ENCODE peak calls at places on chromosomes 12 and 14, in six cellular contexts. F, T, Y, B, N and M are unnamed samples.

GRCh38 chr12:16030729-16031128 is 119.6 kb downstream of the DERA start:
- DNase-seq in F (no peak), T (peak), Y (no peak), B (no peak), N (no peak), M (no peak)

GRCh38 chr12:123035841-123036240 is 55.4 kb downstream of the ARL6IP4 start:
- DNase-seq in F (no peak), T (no peak), Y (no peak), B (no peak), N (no peak), M (no peak)

GRCh38 chr14:57089901-57090300 is 178.8 kb downstream of the EXOC5 start:
- DNase-seq in F (no peak), T (no peak), Y (no peak), B (no peak), N (no peak), M (no peak)

GRCh38 chr12:19529933-19530630 is 90.8 kb downstream of the AEBP2 start:
- DNase-seq in F (peak), T (peak), Y (no peak), B (no peak), N (no peak), M (peak)

GRCh38 chr12:96195845-96196451 is 1.8 kb downstream of the ELK3 start:
- DNase-seq in F (peak), T (peak), Y (no peak), B (no peak), N (peak), M (no peak)

GRCh38 chr12:15164997-15165659 is 56.1 kb downstream of the RERG start:
- DNase-seq in F (peak), T (no peak), Y (no peak), B (no peak), N (no peak), M (no peak)

GRCh38 chr14:40093800-40094199 is 661.6 kb upstream of the FBXO33 start:
- DNase-seq in F (no peak), T (no peak), Y (no peak), B (no peak), N (no peak), M (no peak)

GRCh38 chr14:73180385-73180805 is 44.1 kb downstream of the PSEN1 start:
- DNase-seq in F (peak), T (peak), Y (no peak), B (no peak), N (no peak), M (peak)

GRCh38 chr12:10212623-10213131 is at the start of gene GABARAPL1:
- DNase-seq in F (peak), T (peak), Y (peak), B (no peak), N (peak), M (peak)

GRCh38 chr12:131988054-131988796 is 38.5 kb downstream of the EP400 start:
- DNase-seq in F (no peak), T (no peak), Y (no peak), B (no peak), N (no peak), M (no peak)

GRCh38 chr12:131987552-131987951 is 37.8 kb downstream of the EP400 start:
- DNase-seq in F (no peak), T (no peak), Y (no peak), B (no peak), N (no peak), M (no peak)

GRCh38 chr12:131986847-131987398 is 37.2 kb downstream of the EP400 start:
- DNase-seq in F (no peak), T (no peak), Y (no peak), B (no peak), N (no peak), M (no peak)

GRCh38 chr12:131985145-131985875 is 35.6 kb downstream of the EP400 start:
- DNase-seq in F (no peak), T (no peak), Y (no peak), B (no peak), N (no peak), M (no peak)

GRCh38 chr12:131986361-131986760 is 36.6 kb downstream of the EP400 start:
- DNase-seq in F (no peak), T (no peak), Y (no peak), B (no peak), N (no peak), M (no peak)
- H3K14ac ChIP-seq in F (no peak), T (no peak), Y (no peak), B (no peak), N (no peak), M (no peak)

GRCh38 chr12:28578361-28578760 is 388.1 kb downstream of the CCDC91 start:
- DNase-seq in F (no peak), T (no peak), Y (no peak), B (no peak), N (no peak), M (peak)
- H3K14ac ChIP-seq in F (no peak), T (peak), Y (no peak), B (no peak), N (no peak), M (no peak)

GRCh38 chr12:84186433-84186832 is 726.2 kb downstream of the SLC6A15 start:
- DNase-seq in F (no peak), T (no peak), Y (no peak), B (no peak), N (no peak), M (no peak)

DNA sequence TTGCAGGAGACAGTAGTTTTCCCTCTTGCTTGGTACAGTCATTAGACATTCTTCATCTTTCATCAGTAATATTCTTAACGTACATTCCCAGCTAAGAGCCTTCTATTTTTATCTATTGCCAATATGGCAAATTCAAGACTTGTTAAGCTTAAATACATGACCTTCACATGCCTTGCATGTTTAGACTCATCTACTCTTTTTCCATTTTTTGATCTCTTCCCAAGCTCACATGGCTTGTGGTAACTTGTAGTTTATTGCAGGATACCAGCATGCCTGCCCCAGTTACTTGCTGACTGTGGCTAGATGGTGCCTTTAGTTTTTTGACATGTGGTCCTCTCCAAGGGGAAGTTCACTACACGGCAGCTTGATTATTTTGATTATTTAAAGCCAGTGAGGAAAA is 729.0 kb downstream of the SLC6A15 start:
- DNase-seq in F (no peak), T (no peak), Y (no peak), B (no peak), N (no peak), M (no peak)
- H3K14ac ChIP-seq in F (no peak), T (no peak), Y (no peak), B (no peak), N (no peak), M (no peak)

GRCh38 chr12:75815756-75816155 is 215.8 kb downstream of the PHLDA1 start:
- DNase-seq in F (peak), T (peak), Y (no peak), B (no peak), N (no peak), M (no peak)
- H3K14ac ChIP-seq in F (no peak), T (peak), Y (no peak), B (no peak), N (no peak), M (no peak)

GRCh38 chr12:24920141-24920540 is 28.8 kb downstream of the BCAT1 start:
- DNase-seq in F (no peak), T (no peak), Y (no peak), B (no peak), N (no peak), M (no peak)
- H3K14ac ChIP-seq in F (no peak), T (no peak), Y (no peak), B (no peak), N (no peak), M (no peak)